ENCODE peak calls at places on chromosomes 11 and 22, in seven cellular contexts. Y is GM23248; G is activated naive CD8-positive, alpha-beta T cell treated with anti-CD3 and anti-CD28 coated beads, Interleukin-2, amount 50 U/mL, for 24 hours; A is NCI-H2029 treated with DMSO at 0.1 percent for 48 hours; P is coronary artery; B is stimulated activated CD4-positive, alpha-beta T cell treated with anti-CD3 and anti-CD28 coated beads, Interleukin-1b, Interleukin-23, amount 100 ng/mL, for 1 hour; J is AG10803. M is an unnamed sample.

GRCh38 chr11:102575016-102575415 is 44.5 kb upstream of the MMP7 start:
- DNase-seq in G (no peak), P (no peak), B (no peak), Y (peak; percentile 10), A (no peak), J (peak; percentile 18), M (no peak)

GRCh38 chr11:61082931-61083531 is 19.3 kb upstream of the CD5 start:
- DNase-seq in G (peak; percentile 46), P (peak; percentile 56), A (no peak), Y (no peak), B (no peak), J (no peak), M (no peak)

GRCh38 chr11:120400564-120401364 is 64.6 kb downstream of the ARHGEF12 start:
- DNase-seq in P (no peak), G (no peak), B (no peak), A (peak; percentile 12), Y (peak; percentile 97), J (peak; percentile 94), M (no peak)

GRCh38 chr11:30244255-30244654 is 13.4 kb downstream of the FSHB start:
- DNase-seq in G (no peak), P (no peak), J (peak; percentile 2), Y (peak; percentile 48), B (no peak), A (no peak), M (no peak)

GRCh38 chr11:47606731-47607130 is 12.5 kb upstream of the C1QTNF4 start:
- DNase-seq in J (peak; percentile 42), P (no peak), B (no peak), A (no peak), G (no peak), Y (peak; percentile 74), M (no peak)

GRCh38 chr11:70650075-70650909 is 252.0 kb downstream of the CTTN start:
- DNase-seq in Y (peak; percentile 76), P (no peak), B (no peak), J (peak; percentile 47), G (peak; percentile 49), A (no peak), M (no peak)

GRCh38 chr11:43852057-43852636 is 28.5 kb upstream of the ALKBH3 start:
- DNase-seq in A (peak; percentile 22), B (peak; percentile 5), Y (peak; percentile 76), G (peak; percentile 64), J (peak; percentile 79), P (no peak), M (peak; percentile 33)

GRCh38 chr11:61103851-61104423 is 1.6 kb downstream of the CD5 start:
- DNase-seq in P (no peak), J (no peak), B (no peak), G (no peak), A (no peak), Y (no peak), M (no peak)

GRCh38 chr22:27461470-27461869 is 340.1 kb downstream of the MN1 start:
- DNase-seq in Y (peak; percentile 96), P (no peak), A (no peak), B (no peak), J (peak; percentile 99), G (no peak), M (no peak)

GRCh38 chr11:122727101-122727929 is 71.8 kb downstream of the UBASH3B start:
- DNase-seq in G (peak; percentile 51), Y (peak; percentile 37), J (peak; percentile 64), A (no peak), B (no peak), P (no peak), M (no peak)

GRCh38 chr22:43399338-43399979 is 12.4 kb upstream of the MPPED1 start:
- DNase-seq in G (no peak), B (no peak), P (no peak), A (no peak), J (no peak), Y (no peak), M (no peak)

GRCh38 chr11:120023551-120023950 is 114.4 kb downstream of the TRIM29 start:
- DNase-seq in B (no peak), G (no peak), A (no peak), P (no peak), Y (no peak), J (no peak), M (no peak)

M was measured in T-helper 17 cell.